ENCODE peak calls at places on chromosomes 7 and 10, in four cellular contexts. A is NCI-H748 treated with DMSO at 0.1 percent for 48 hours, V is HEK293T, R is A549. O is an unnamed sample.
A peak's percentile ranks its signal among the peaks of the same experiment; 100 is the strongest.

GRCh38 chr7:101373812-101374612 is 11.3 kb downstream of the COL26A1 start:
- DNase-seq in A (no peak), V (no peak), R (no peak), O (no peak)

GRCh38 chr7:131212114-131212513 is 115.6 kb upstream of the MKLN1 start:
- DNase-seq in A (no peak), V (no peak), R (no peak), O (no peak)

GRCh38 chr10:102963237-102963886 is 45.3 kb downstream of the CNNM2 start:
- DNase-seq in A (no peak), V (no peak), R (peak; percentile 13), O (no peak)

GRCh38 chr7:140639366-140640053 is 1.1 kb downstream of the DENND2A start:
- DNase-seq in A (no peak), V (no peak), R (no peak), O (no peak)

GRCh38 chr7:134730359-134730758 is 49.1 kb upstream of the CALD1 start:
- DNase-seq in A (no peak), V (no peak), R (no peak), O (no peak)

GRCh38 chr10:117486606-117487005 is 55.9 kb upstream of the EMX2 start:
- DNase-seq in A (no peak), V (no peak), R (no peak), O (no peak)

GRCh38 chr10:100286051-100287033 is at the start of gene BLOC1S2:
- DNase-seq in A (peak; percentile 35), V (peak; percentile 99), R (peak; percentile 97), O (peak; percentile 75)

GRCh38 chr10:15472431-15473400 is 101.6 kb upstream of the FAM171A1 start:
- DNase-seq in A (no peak), V (no peak), R (no peak), O (no peak)

GRCh38 chr10:76430330-76430729 is 998.9 kb downstream of the LRMDA start:
- DNase-seq in A (peak; percentile 5), V (peak; percentile 25), R (no peak), O (no peak)

GRCh38 chr7:18505870-18506460 is 10.4 kb downstream of the HDAC9 start:
- DNase-seq in A (no peak), V (no peak), R (no peak), O (no peak)

GRCh38 chr7:158428842-158429753 is 158.5 kb downstream of the PTPRN2 start:
- DNase-seq in A (no peak), V (no peak), R (no peak), O (no peak)

GRCh38 chr7:84412161-84412969 is 217.8 kb upstream of the SEMA3A start:
- DNase-seq in A (no peak), V (no peak), R (peak; percentile 49), O (no peak)

GRCh38 chr10:70404906-70405824 is 1.2 kb downstream of the EIF4EBP2 start:
- DNase-seq in A (no peak), V (peak; percentile 50), R (peak; percentile 40), O (peak; percentile 90)

GRCh38 chr7:96481831-96482230 is 159.9 kb upstream of the SLC25A13 start:
- DNase-seq in A (no peak), V (no peak), R (no peak), O (no peak)

GRCh38 chr10:24901686-24902399 is 50.6 kb downstream of the PRTFDC1 start:
- DNase-seq in A (no peak), V (no peak), R (peak; percentile 86), O (peak; percentile 87)

GRCh38 chr10:21496285-21497176 is 29.0 kb downstream of the SKIDA1 start:
- DNase-seq in A (peak; percentile 35), V (peak; percentile 55), R (peak; percentile 58), O (peak; percentile 59)

GRCh38 chr10:61404771-61405170 is 48.4 kb downstream of the TMEM26 start:
- DNase-seq in A (no peak), V (no peak), R (no peak), O (no peak)

GRCh38 chr10:47076949-47077348 is 165.7 kb downstream of the PTPN20 start:
- DNase-seq in A (no peak), V (no peak), R (no peak), O (no peak)